ENCODE peak calls at places on chromosomes 6 and 20, in six cellular contexts. V, S, M, I, R and J are unnamed samples.

GRCh38 chr6:121965739-121966138 is 433.7 kb upstream of the HSF2 start:
- DNase-seq in R (no peak), V (no peak), M (no peak), I (no peak), S (no peak), J (peak)

GRCh38 chr6:167093922-167094432 is 28.9 kb upstream of the CCR6 start:
- DNase-seq in M (no peak), V (no peak), S (peak), I (no peak), R (peak), J (no peak)

GRCh38 chr6:170404036-170404435 is 97.5 kb downstream of the FAM120B start:
- DNase-seq in S (no peak), M (no peak), R (no peak), I (no peak), V (no peak), J (peak)

GRCh38 chr6:11460001-11460668 is 77.4 kb upstream of the TMEM170B start:
- DNase-seq in M (no peak), S (no peak), I (no peak), R (no peak), V (peak), J (peak)

GRCh38 chr6:129691709-129692108 is 18.3 kb downstream of the ARHGAP18 start:
- DNase-seq in M (no peak), V (no peak), S (no peak), R (no peak), I (no peak), J (no peak)

GRCh38 chr6:89084954-89085353 is 4.4 kb downstream of the PNRC1 start:
- DNase-seq in M (no peak), R (no peak), I (no peak), S (no peak), V (peak), J (no peak)

GRCh38 chr6:137738197-137738596 is 128.9 kb upstream of the TNFAIP3 start:
- DNase-seq in V (peak), S (no peak), R (no peak), I (no peak), M (peak), J (peak)

GRCh38 chr20:46903256-46903655 is 8.6 kb downstream of the EYA2 start:
- DNase-seq in M (no peak), I (no peak), V (no peak), R (no peak), S (no peak), J (no peak)

GRCh38 chr6:32148722-32149576 is 2.8 kb downstream of the PRRT1 start:
- DNase-seq in S (peak), I (no peak), M (no peak), V (no peak), R (peak), J (no peak)

GRCh38 chr6:40054602-40055001 is 120.3 kb upstream of the MOCS1 start:
- DNase-seq in S (no peak), V (no peak), I (no peak), M (no peak), R (no peak), J (no peak)

GRCh38 chr6:3742426-3743344 is 8.8 kb downstream of the PXDC1 start:
- DNase-seq in R (peak), V (peak), S (peak), I (no peak), M (peak), J (peak)

GRCh38 chr20:4808872-4809271 is 87.2 kb downstream of the PRND start:
- DNase-seq in I (no peak), V (peak), M (no peak), R (no peak), S (no peak), J (no peak)

GRCh38 chr20:17841751-17842191 is 126.8 kb downstream of the SNX5 start:
- DNase-seq in I (no peak), V (peak), S (no peak), R (no peak), M (peak), J (peak)

GRCh38 chr6:46541556-46541955 is 50.3 kb upstream of the RCAN2 start:
- DNase-seq in V (no peak), I (no peak), R (no peak), M (no peak), S (no peak), J (no peak)

GRCh38 chr6:150416120-150416519 is 47.3 kb downstream of the IYD start:
- DNase-seq in S (no peak), I (no peak), R (no peak), M (no peak), V (no peak), J (no peak)

GRCh38 chr6:26240981-26241770 is 123.8 kb upstream of the BTN3A2 start:
- DNase-seq in V (peak), M (peak), I (no peak), S (peak), R (peak), J (peak)

GRCh38 chr20:59526242-59527225 is 77.8 kb upstream of the PHACTR3 start:
- DNase-seq in M (no peak), I (no peak), V (no peak), S (peak), R (no peak), J (no peak)

GRCh38 chr6:99331531-99331930 is 17.9 kb downstream of the FAXC start:
- DNase-seq in R (no peak), S (no peak), M (no peak), I (no peak), V (no peak), J (no peak)

GRCh38 chr6:157953580-157954091 is 28.0 kb upstream of the SYNJ2 start:
- DNase-seq in V (no peak), I (no peak), M (no peak), S (no peak), R (no peak), J (no peak)

GRCh38 chr6:170090561-170090960 is 200.3 kb downstream of the DLL1 start:
- DNase-seq in S (no peak), V (no peak), R (no peak), M (no peak), I (no peak), J (no peak)

GRCh38 chr6:48110436-48111142 is 408 bp downstream of the PTCHD4 start:
- DNase-seq in I (no peak), S (no peak), V (no peak), R (no peak), M (no peak), J (no peak)

GRCh38 chr20:6887966-6888365 is 120.5 kb downstream of the BMP2 start:
- DNase-seq in S (no peak), V (no peak), M (no peak), I (no peak), R (no peak), J (no peak)

GRCh38 chr6:153698637-153699036 is 340.4 kb upstream of the OPRM1 start:
- DNase-seq in R (no peak), S (no peak), M (no peak), V (no peak), I (no peak), J (no peak)

GRCh38 chr6:109695468-109695867 is 4.4 kb downstream of the FIG4 start:
- DNase-seq in M (no peak), V (no peak), I (no peak), S (no peak), R (no peak), J (no peak)
- TF ChIP-seq CTCF in M (no peak), V (no peak), I (no peak), S (no peak), R (no peak), J (no peak)

GRCh38 chr20:35739294-35740163 is 2.5 kb downstream of the RBM39 start:
- DNase-seq in R (no peak), I (no peak), S (no peak), M (no peak), V (peak), J (peak)
- TF ChIP-seq CTCF in R (peak), I (no peak), S (no peak), M (peak), V (peak), J (peak)

GRCh38 chr20:20594171-20594530 is 118.3 kb downstream of the RALGAPA2 start:
- DNase-seq in R (no peak), M (no peak), S (no peak), V (peak), I (no peak), J (peak)

DNA sequence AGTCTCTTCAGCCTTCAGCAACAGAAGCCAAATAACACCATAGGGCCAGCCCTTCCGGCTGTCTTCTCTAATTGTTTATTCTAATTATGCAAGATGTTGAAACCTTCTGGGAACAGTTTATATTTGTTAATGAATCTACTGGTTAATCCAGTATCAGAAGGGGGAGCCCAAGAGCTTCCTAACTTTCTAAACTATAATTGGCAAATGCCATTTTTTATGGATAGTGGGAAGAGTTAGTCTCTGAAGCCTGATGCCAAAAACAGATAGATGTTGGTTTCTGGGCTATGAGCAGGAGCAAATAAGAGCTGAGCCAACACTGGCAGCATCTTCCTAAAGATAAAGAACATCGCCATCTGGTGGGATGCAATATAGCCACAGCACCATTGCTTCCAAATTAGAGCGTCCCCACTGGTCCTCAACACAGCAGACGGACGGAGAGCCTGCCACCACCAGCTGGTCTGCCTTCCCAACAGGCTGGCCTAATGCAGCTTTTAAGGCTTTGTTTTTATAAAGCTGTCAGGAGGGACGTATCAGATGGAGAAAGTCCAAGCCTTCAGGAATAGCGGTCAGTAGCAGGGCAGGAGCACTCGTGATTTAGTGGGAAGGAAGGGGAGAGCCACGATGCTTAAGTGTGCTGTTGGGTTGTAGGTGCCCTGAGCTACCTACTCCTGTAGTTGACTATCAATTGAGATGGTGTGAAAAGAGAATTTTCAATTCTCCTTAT is 118.8 kb downstream of the RALGAPA2 start:
- DNase-seq in R (no peak), M (no peak), V (peak), S (no peak), I (no peak), J (peak)
- TF ChIP-seq CTCF in R (no peak), M (peak), V (peak), S (peak), I (no peak), J (peak)

GRCh38 chr6:101395345-101395744 is 1.8 kb downstream of the GRIK2 start:
- DNase-seq in R (no peak), I (no peak), M (no peak), S (no peak), V (no peak), J (no peak)
- TF ChIP-seq CTCF in R (no peak), I (no peak), M (no peak), S (no peak), V (peak), J (peak)

DNA sequence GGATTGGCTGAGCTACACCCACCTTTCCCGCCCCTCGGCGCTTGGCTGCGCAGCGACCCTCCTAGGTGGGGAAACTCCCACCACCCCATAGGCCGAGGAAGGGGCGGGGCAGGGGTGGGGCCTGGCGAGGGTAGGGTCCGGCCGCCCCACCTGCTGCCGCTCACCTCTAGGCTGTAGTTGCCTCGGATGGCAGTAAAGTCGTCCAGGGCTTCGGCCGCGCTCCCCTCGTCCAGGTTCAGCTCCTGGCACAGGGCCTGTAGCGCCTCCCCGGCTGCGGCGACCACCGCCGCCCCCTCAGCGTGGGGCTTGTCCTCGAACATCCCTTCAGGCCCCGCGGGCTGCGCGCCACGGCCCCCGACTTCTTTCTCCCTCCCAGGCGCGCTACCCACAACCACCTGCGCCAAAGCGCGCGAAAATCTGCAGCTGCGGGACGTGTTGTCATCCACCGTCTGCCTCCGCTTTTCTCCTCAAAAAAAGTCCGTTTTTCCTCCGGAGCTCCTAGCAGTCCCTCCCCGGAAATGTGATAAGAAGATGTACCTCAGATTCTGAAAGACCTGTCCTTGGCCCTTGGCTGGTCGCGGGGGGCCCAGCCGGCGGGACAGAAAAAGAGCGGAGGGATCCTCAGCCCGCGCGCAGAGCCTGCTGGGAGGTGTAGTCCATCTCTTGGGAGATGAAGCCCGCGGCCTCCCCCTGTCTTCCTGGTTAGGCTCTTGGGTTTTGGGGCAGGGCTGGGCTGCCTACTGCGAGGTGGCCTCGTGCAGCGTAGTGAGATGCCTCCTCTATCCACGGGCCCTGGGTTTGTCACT is at the start of gene RBL1:
- DNase-seq in I (peak), R (peak), M (peak), V (peak), S (peak), J (peak)
- TF ChIP-seq CTCF in I (no peak), R (no peak), M (peak), V (peak), S (peak), J (peak)

DNA sequence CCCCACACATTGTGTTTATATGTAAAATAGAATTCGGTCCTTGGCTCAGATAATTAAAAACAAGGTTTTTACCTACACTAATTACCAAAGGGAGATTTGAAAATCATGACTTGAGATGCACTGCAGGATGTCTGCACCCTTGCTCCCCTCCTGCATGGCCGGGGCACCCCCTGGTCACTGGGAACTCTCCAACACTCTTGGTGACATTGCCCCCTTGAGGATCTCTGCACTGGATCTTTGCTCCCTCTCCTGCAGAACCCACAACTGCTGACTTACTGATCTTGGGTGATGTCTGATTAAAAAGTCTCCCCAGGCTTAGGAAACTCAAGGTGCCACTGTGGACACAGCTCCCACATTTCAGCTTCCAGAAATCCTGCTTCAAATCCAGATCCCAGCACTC is 17.1 kb upstream of the CSNK2A1 start:
- DNase-seq in M (no peak), R (no peak), S (no peak), I (no peak), V (no peak), J (no peak)
- TF ChIP-seq CTCF in M (no peak), R (no peak), S (no peak), I (no peak), V (no peak), J (no peak)

DNA sequence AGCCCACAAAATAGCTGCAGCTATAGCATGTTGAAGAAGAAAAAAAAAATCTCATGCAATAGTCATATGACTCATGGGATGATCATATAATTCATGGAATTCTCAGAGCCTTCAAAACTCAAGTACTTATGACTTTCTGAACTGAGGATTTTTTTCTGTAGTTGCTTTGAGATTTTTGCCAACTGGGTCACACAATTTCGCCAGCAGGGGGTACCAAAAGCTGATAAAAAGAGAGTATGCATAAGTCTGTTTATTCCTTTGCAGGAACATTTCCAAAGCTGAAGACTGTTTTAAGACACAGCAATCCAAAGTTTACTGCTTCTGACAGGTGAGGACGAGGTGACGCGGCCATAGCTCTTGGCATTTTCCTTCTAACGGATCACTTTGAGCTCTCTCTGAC is 586.1 kb upstream of the CHD6 start:
- DNase-seq in R (no peak), V (no peak), M (no peak), I (no peak), S (no peak), J (no peak)
- TF ChIP-seq CTCF in R (no peak), V (no peak), M (no peak), I (no peak), S (no peak), J (no peak)

GRCh38 chr20:35200255-35200654 is 26.2 kb upstream of the MMP24 start:
- DNase-seq in I (no peak), S (no peak), V (peak), M (no peak), R (no peak), J (peak)
- TF ChIP-seq CTCF in I (no peak), S (no peak), V (no peak), M (no peak), R (no peak), J (no peak)

DNA sequence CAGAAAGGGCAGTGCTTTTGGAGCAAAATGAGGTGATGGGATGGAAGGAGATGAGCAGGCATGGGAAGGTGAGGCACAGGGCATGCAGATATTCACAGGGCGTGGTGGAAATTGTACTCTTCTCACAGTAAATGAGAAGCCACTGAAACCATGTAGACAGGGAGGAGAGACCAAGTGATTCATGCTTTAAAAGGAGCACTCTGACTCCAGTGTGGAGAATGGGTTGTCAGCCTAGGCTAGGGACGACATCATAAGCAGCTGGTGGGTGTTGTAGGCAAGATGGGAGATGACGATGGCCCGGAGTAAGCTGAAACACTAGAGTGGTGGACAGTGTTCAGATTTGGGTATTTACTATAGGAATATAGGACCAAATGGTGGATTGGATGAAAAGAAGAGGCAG is 18.4 kb downstream of the PDE7B start:
- DNase-seq in R (no peak), M (no peak), V (peak), S (no peak), I (no peak), J (peak)
- TF ChIP-seq CTCF in R (no peak), M (no peak), V (no peak), S (no peak), I (no peak), J (no peak)